ENCODE peak calls at places on chromosomes 6 and 20, in ten cellular contexts. Q is kidney tubule cell; Y is NCI-H1417; U is C1 segment of cervical spinal cord; B is cardiac muscle cell; A is stimulated activated CD4-positive, alpha-beta T cell treated with anti-CD3 and anti-CD28 coated beads, Interleukin-1b, Interleukin-23, amount 100 ng/mL, for 4 hours; I is KBM-7; D is activated CD4-positive, CD25-positive, alpha-beta regulatory T cell; L is lung microvascular endothelial cell; J is ovary. R is an unnamed sample.

GRCh38 chr20:4787069-4787468 is 65.4 kb downstream of the PRND start:
- DNase-seq in B (no peak), I (no peak), U (no peak), D (no peak), Y (no peak), A (no peak), Q (peak; percentile 25), J (no peak), L (no peak), R (no peak)

GRCh38 chr6:127031511-127031910 is 87.0 kb upstream of the RSPO3 start:
- DNase-seq in Y (no peak), A (no peak), Q (no peak), U (no peak), I (no peak), B (no peak), D (no peak), J (no peak), L (no peak), R (no peak)

GRCh38 chr6:48535569-48535968 is 424.6 kb upstream of the PTCHD4 start:
- DNase-seq in L (peak; percentile 15), I (peak; percentile 87), Y (no peak), J (no peak), A (no peak), D (no peak), U (no peak), Q (peak; percentile 97), B (no peak), R (no peak)

GRCh38 chr20:61603715-61604114 is 351.7 kb downstream of the CDH4 start:
- DNase-seq in J (no peak), Q (no peak), A (no peak), B (no peak), Y (no peak), L (no peak), I (no peak), D (no peak), U (no peak), R (no peak)

GRCh38 chr20:35311409-35311808 is 19.2 kb upstream of the FAM83C start:
- DNase-seq in Y (no peak), U (no peak), A (no peak), D (no peak), L (peak; percentile 44), Q (peak; percentile 90), B (no peak), J (no peak), I (no peak), R (no peak)

GRCh38 chr6:11772109-11772830 is 6.3 kb downstream of the ADTRP start:
- DNase-seq in A (no peak), I (no peak), D (no peak), U (no peak), B (no peak), J (no peak), L (peak; percentile 91), Q (peak; percentile 96), Y (no peak), R (no peak)

GRCh38 chr20:50339196-50339901 is 148.7 kb downstream of the CEBPB start:
- DNase-seq in Q (no peak), U (peak; percentile 42), B (no peak), Y (no peak), I (no peak), J (peak; percentile 41), D (no peak), L (no peak), A (no peak), R (no peak)

GRCh38 chr6:124970243-124970642 is 8.0 kb downstream of the RNF217 start:
- DNase-seq in D (no peak), B (no peak), I (no peak), L (no peak), Y (no peak), A (no peak), J (no peak), Q (no peak), U (no peak), R (no peak)

GRCh38 chr6:22056398-22056797 is 240.4 kb downstream of the PRL start:
- DNase-seq in B (no peak), Q (no peak), Y (no peak), D (no peak), U (no peak), I (no peak), J (no peak), A (no peak), L (no peak), R (no peak)

GRCh38 chr20:62030834-62031434 is 34.7 kb downstream of the TAF4 start:
- DNase-seq in Y (no peak), J (no peak), A (peak; percentile 23), U (no peak), D (no peak), L (no peak), I (no peak), Q (peak; percentile 40), B (no peak), R (no peak)

GRCh38 chr20:32564921-32565734 is 20.0 kb downstream of the NOL4L start:
- DNase-seq in U (peak; percentile 59), B (no peak), L (peak; percentile 40), I (no peak), J (no peak), A (no peak), Q (no peak), D (no peak), Y (no peak), R (no peak)

GRCh38 chr6:161631676-161632194 is 357.9 kb upstream of the AGPAT4 start:
- DNase-seq in U (no peak), D (no peak), Y (no peak), Q (peak; percentile 11), I (no peak), J (no peak), A (no peak), L (no peak), B (no peak), R (no peak)

GRCh38 chr6:125790403-125791150 is at the start of gene NCOA7:
- DNase-seq in B (peak; percentile 83), I (peak; percentile 82), L (peak; percentile 83), Y (peak; percentile 71), D (peak; percentile 71), U (peak; percentile 82), J (peak; percentile 87), Q (peak; percentile 80), A (peak; percentile 58), R (peak; percentile 56)

GRCh38 chr6:35668708-35669440 is 19.8 kb downstream of the FKBP5 start:
- DNase-seq in B (no peak), L (peak; percentile 60), A (no peak), J (no peak), U (no peak), Q (no peak), I (no peak), Y (no peak), D (no peak), R (no peak)

GRCh38 chr6:163538331-163538730 is 123.8 kb downstream of the QKI start:
- DNase-seq in Q (no peak), B (no peak), J (no peak), Y (no peak), D (no peak), L (no peak), U (no peak), A (no peak), I (no peak), R (no peak)

GRCh38 chr20:60269571-60270162 is 311.4 kb downstream of the CDH26 start:
- DNase-seq in Q (no peak), U (no peak), I (no peak), J (no peak), Y (no peak), A (no peak), D (no peak), L (no peak), B (no peak), R (no peak)

GRCh38 chr20:20002101-20002998 is 14.8 kb upstream of the NAA20 start:
- DNase-seq in Q (no peak), D (no peak), I (peak; percentile 35), J (no peak), Y (peak; percentile 46), U (no peak), B (no peak), A (no peak), L (no peak), R (no peak)

GRCh38 chr20:13800728-13801134 is 15.9 kb downstream of the NDUFAF5 start:
- DNase-seq in A (no peak), Q (peak; percentile 85), B (peak; percentile 30), L (peak; percentile 75), D (no peak), U (peak; percentile 17), I (peak; percentile 27), Y (peak; percentile 48), J (peak; percentile 73), R (no peak)

GRCh38 chr6:16337280-16337975 is 99.0 kb downstream of the GMPR start:
- DNase-seq in Y (no peak), Q (no peak), D (no peak), U (no peak), I (no peak), B (no peak), L (peak; percentile 98), J (peak; percentile 94), A (no peak), R (no peak)

GRCh38 chr6:45896783-45897441 is 118.7 kb downstream of the CLIC5 start:
- DNase-seq in Y (peak; percentile 14), J (no peak), A (no peak), D (no peak), U (no peak), L (no peak), B (no peak), I (no peak), Q (no peak), R (no peak)

GRCh38 chr20:12152996-12153395 is 235.3 kb downstream of the BTBD3 start:
- DNase-seq in D (no peak), Y (no peak), I (no peak), A (no peak), U (no peak), J (no peak), Q (peak; percentile 45), L (no peak), B (no peak), R (no peak)

GRCh38 chr20:10747019-10747418 is 73.2 kb upstream of the JAG1 start:
- DNase-seq in Q (no peak), J (no peak), I (no peak), D (no peak), L (no peak), B (no peak), A (no peak), U (no peak), Y (no peak), R (no peak)

GRCh38 chr6:137696765-137697164 is 170.3 kb upstream of the TNFAIP3 start:
- DNase-seq in Q (no peak), D (no peak), Y (no peak), U (no peak), A (no peak), J (no peak), L (no peak), B (peak; percentile 86), I (no peak), R (no peak)

GRCh38 chr6:48766349-48766748 is 655.4 kb upstream of the PTCHD4 start:
- DNase-seq in B (no peak), Y (no peak), I (no peak), L (peak; percentile 26), U (no peak), Q (peak; percentile 86), A (no peak), D (no peak), J (no peak), R (no peak)

GRCh38 chr6:159808647-159809046 is 8.6 kb downstream of the PNLDC1 start:
- DNase-seq in I (no peak), Q (no peak), D (no peak), L (no peak), J (no peak), Y (no peak), U (no peak), B (no peak), A (no peak), R (no peak)

GRCh38 chr6:4316867-4317400 is 181.6 kb upstream of the ECI2 start:
- DNase-seq in U (no peak), Q (peak; percentile 84), B (no peak), I (peak; percentile 88), Y (no peak), D (no peak), A (no peak), J (no peak), L (peak; percentile 98), R (no peak)

GRCh38 chr20:38316341-38316740 is 12.4 kb downstream of the BPI start:
- DNase-seq in U (no peak), Y (no peak), I (no peak), D (no peak), B (no peak), A (no peak), L (no peak), J (no peak), Q (no peak), R (no peak)

R was measured in progenitor cell of endocrine pancreas.